ENCODE peak calls at places on chromosomes 11 and 22, in seven cellular contexts. O, A, D, Y, Z, B and H are unnamed samples.

GRCh38 chr11:6615882-6616585 is 3.2 kb downstream of the TPP1 start:
- DNase-seq in O (no peak), A (no peak), D (no peak), Y (no peak), Z (no peak), B (no peak), H (no peak)

GRCh38 chr11:116229581-116229980 is 543.2 kb downstream of the BUD13 start:
- DNase-seq in O (no peak), A (no peak), D (peak; percentile 55), Y (no peak), Z (no peak), B (no peak), H (no peak)

GRCh38 chr11:3016861-3017260 is 24.7 kb upstream of the NAP1L4 start:
- DNase-seq in O (no peak), A (no peak), D (no peak), Y (no peak), Z (no peak), B (no peak), H (no peak)

GRCh38 chr11:2806351-2807058 is 79.1 kb downstream of the CDKN1C start:
- DNase-seq in O (no peak), A (no peak), D (no peak), Y (no peak), Z (no peak), B (no peak), H (peak; percentile 7)

GRCh38 chr11:65355776-65356393 is 1.3 kb downstream of the TIGD3 start:
- DNase-seq in O (no peak), A (no peak), D (no peak), Y (no peak), Z (no peak), B (no peak), H (no peak)

GRCh38 chr11:65215441-65216076 is 33.8 kb downstream of the CAPN1 start:
- DNase-seq in O (no peak), A (no peak), D (no peak), Y (no peak), Z (no peak), B (no peak), H (no peak)

GRCh38 chr11:3030289-3031070 is 26.7 kb downstream of the CARS1 start:
- DNase-seq in O (no peak), A (no peak), D (no peak), Y (no peak), Z (no peak), B (no peak), H (no peak)

GRCh38 chr22:46731246-46732040 is 6.6 kb downstream of the CERK start:
- DNase-seq in O (no peak), A (no peak), D (peak; percentile 81), Y (no peak), Z (no peak), B (no peak), H (no peak)

GRCh38 chr11:66861051-66861773 is 4.3 kb downstream of the LRFN4 start:
- DNase-seq in O (no peak), A (no peak), D (no peak), Y (no peak), Z (no peak), B (no peak), H (no peak)

GRCh38 chr22:31737932-31738331 is 12.0 kb downstream of the PRR14L start:
- DNase-seq in O (no peak), A (no peak), D (no peak), Y (no peak), Z (no peak), B (no peak), H (no peak)

GRCh38 chr11:63639195-63639832 is 25.1 kb upstream of the PLAAT3 start:
- DNase-seq in O (no peak), A (peak; percentile 27), D (no peak), Y (no peak), Z (no peak), B (no peak), H (no peak)

GRCh38 chr11:122816701-122817100 is 21.6 kb upstream of the CRTAM start:
- DNase-seq in O (no peak), A (no peak), D (peak; percentile 41), Y (no peak), Z (no peak), B (no peak), H (no peak)

GRCh38 chr22:37989146-37990045 is 5.0 kb upstream of the SOX10 start:
- DNase-seq in O (no peak), A (no peak), D (no peak), Y (no peak), Z (no peak), B (no peak), H (no peak)

GRCh38 chr11:128886401-128887119 is 4.6 kb upstream of the KCNJ5 start:
- DNase-seq in O (no peak), A (peak; percentile 62), D (peak; percentile 69), Y (no peak), Z (no peak), B (no peak), H (no peak)

GRCh38 chr11:108672113-108672512 is 7.2 kb downstream of the DDX10 start:
- DNase-seq in O (no peak), A (no peak), D (peak; percentile 49), Y (no peak), Z (no peak), B (no peak), H (no peak)

GRCh38 chr11:117953029-117953671 is 23.9 kb upstream of the TMPRSS13 start:
- DNase-seq in O (peak; percentile 50), A (no peak), D (no peak), Y (no peak), Z (no peak), B (no peak), H (no peak)

GRCh38 chr11:36352919-36353318 is 56.8 kb downstream of the PRR5L start:
- DNase-seq in O (peak; percentile 76), A (no peak), D (no peak), Y (peak; percentile 34), Z (peak; percentile 5), B (no peak), H (peak; percentile 45)

GRCh38 chr11:68666854-68667253 is 17.5 kb upstream of the GAL start:
- DNase-seq in O (no peak), A (peak; percentile 26), D (no peak), Y (no peak), Z (no peak), B (no peak), H (no peak)